ENCODE peak calls at places on chromosomes 3 and 15, in four cellular contexts. One of them, this sample, is unnamed.

GRCh38 chr3:16550676-16551341 is 37.3 kb upstream of the RFTN1 start:
- DNase-seq in H9: peak; percentile 78
- DNase-seq in mesendoderm: peak; percentile 93
- DNase-seq in IMR-90: peak; percentile 88
- DNase-seq in this sample: peak; percentile 91

GRCh38 chr3:126156468-126156867 is 23.9 kb downstream of the ALDH1L1 start:
- DNase-seq in H9: no peak
- DNase-seq in mesendoderm: peak; percentile 24
- DNase-seq in IMR-90: no peak
- DNase-seq in this sample: no peak

GRCh38 chr15:96344120-96344705 is 13.7 kb downstream of the NR2F2 start:
- DNase-seq in H9: no peak
- DNase-seq in mesendoderm: no peak
- DNase-seq in IMR-90: no peak
- DNase-seq in this sample: no peak

GRCh38 chr15:92574566-92574965 is 81.0 kb downstream of the FAM174B start:
- DNase-seq in H9: no peak
- DNase-seq in mesendoderm: no peak
- DNase-seq in IMR-90: no peak
- DNase-seq in this sample: no peak

GRCh38 chr3:9779721-9780450 is 10.1 kb upstream of the CAMK1 start:
- DNase-seq in H9: no peak
- DNase-seq in mesendoderm: no peak
- DNase-seq in IMR-90: no peak
- DNase-seq in this sample: no peak

GRCh38 chr3:145032790-145033189 is 1061.2 kb downstream of the DIPK2A start:
- DNase-seq in H9: no peak
- DNase-seq in mesendoderm: no peak
- DNase-seq in IMR-90: peak; percentile 7
- DNase-seq in this sample: no peak

GRCh38 chr3:123522666-123523412 is 62.0 kb downstream of the HACD2 start:
- DNase-seq in H9: no peak
- DNase-seq in mesendoderm: no peak
- DNase-seq in IMR-90: no peak
- DNase-seq in this sample: no peak

GRCh38 chr3:58899159-58899952 is 150.5 kb downstream of the CFAP20DC start:
- DNase-seq in H9: peak; percentile 26
- DNase-seq in mesendoderm: peak; percentile 26
- DNase-seq in IMR-90: no peak
- DNase-seq in this sample: no peak

GRCh38 chr3:164679245-164679644 is 399.1 kb downstream of the SI start:
- DNase-seq in H9: no peak
- DNase-seq in mesendoderm: no peak
- DNase-seq in IMR-90: no peak
- DNase-seq in this sample: no peak

GRCh38 chr3:172106037-172106559 is 66.7 kb downstream of the FNDC3B start:
- DNase-seq in H9: no peak
- DNase-seq in mesendoderm: no peak
- DNase-seq in IMR-90: no peak
- DNase-seq in this sample: no peak

GRCh38 chr3:149977391-149977790 is 6.7 kb upstream of the PFN2 start:
- DNase-seq in H9: no peak
- DNase-seq in mesendoderm: no peak
- DNase-seq in IMR-90: no peak
- DNase-seq in this sample: no peak

GRCh38 chr3:49013738-49014660 is 4.4 kb downstream of the DALRD3 start:
- DNase-seq in H9: peak; percentile 89
- DNase-seq in mesendoderm: peak; percentile 89
- DNase-seq in IMR-90: no peak
- DNase-seq in this sample: peak; percentile 50

GRCh38 chr15:88002721-88003120 is 253.8 kb downstream of the NTRK3 start:
- DNase-seq in H9: no peak
- DNase-seq in mesendoderm: no peak
- DNase-seq in IMR-90: no peak
- DNase-seq in this sample: no peak

GRCh38 chr15:33068007-33068441 is 126.5 kb downstream of the FMN1 start:
- DNase-seq in H9: peak; percentile 76
- DNase-seq in mesendoderm: peak; percentile 79
- DNase-seq in IMR-90: no peak
- DNase-seq in this sample: peak; percentile 37

GRCh38 chr3:175398676-175399075 is 539.5 kb downstream of the NAALADL2 start:
- DNase-seq in H9: no peak
- DNase-seq in mesendoderm: no peak
- DNase-seq in IMR-90: peak; percentile 88
- DNase-seq in this sample: peak; percentile 34

GRCh38 chr15:101675796-101676582 is 23.8 kb upstream of the TM2D3 start:
- DNase-seq in H9: peak; percentile 47
- DNase-seq in mesendoderm: peak; percentile 24
- DNase-seq in IMR-90: peak; percentile 89
- DNase-seq in this sample: peak; percentile 87

GRCh38 chr3:62723636-62724217 is 151.5 kb downstream of the CADPS start:
- DNase-seq in H9: peak; percentile 53
- DNase-seq in mesendoderm: no peak
- DNase-seq in IMR-90: no peak
- DNase-seq in this sample: no peak

GRCh38 chr3:107988464-107989156 is 102.2 kb downstream of the CD47 start:
- DNase-seq in H9: no peak
- DNase-seq in mesendoderm: no peak
- DNase-seq in IMR-90: peak; percentile 47
- DNase-seq in this sample: peak; percentile 62

GRCh38 chr3:62371032-62371734 is 2.2 kb downstream of the FEZF2 start:
- DNase-seq in H9: peak; percentile 50
- DNase-seq in mesendoderm: peak; percentile 59
- DNase-seq in IMR-90: no peak
- DNase-seq in this sample: no peak

GRCh38 chr3:192564611-192565010 is 162.7 kb downstream of the FGF12 start:
- DNase-seq in H9: no peak
- DNase-seq in mesendoderm: peak; percentile 7
- DNase-seq in IMR-90: no peak
- DNase-seq in this sample: no peak

GRCh38 chr15:63378946-63379345 is 2.7 kb downstream of the CA12 start:
- DNase-seq in H9: no peak
- DNase-seq in mesendoderm: no peak
- DNase-seq in IMR-90: no peak
- DNase-seq in this sample: no peak

GRCh38 chr15:63379492-63380150 is 2.0 kb downstream of the CA12 start:
- DNase-seq in H9: no peak
- DNase-seq in mesendoderm: peak; percentile 54
- DNase-seq in IMR-90: no peak
- DNase-seq in this sample: no peak

GRCh38 chr15:63380828-63381282 is 791 bp downstream of the CA12 start:
- DNase-seq in H9: no peak
- DNase-seq in mesendoderm: no peak
- DNase-seq in IMR-90: no peak
- DNase-seq in this sample: no peak

GRCh38 chr15:63381301-63382192 is at the start of gene CA12:
- DNase-seq in H9: peak; percentile 63
- DNase-seq in mesendoderm: peak; percentile 63
- DNase-seq in IMR-90: peak; percentile 55
- DNase-seq in this sample: peak; percentile 47

GRCh38 chr15:63380151-63380827 is 1.4 kb downstream of the CA12 start:
- DNase-seq in H9: no peak
- DNase-seq in mesendoderm: peak; percentile 35
- DNase-seq in IMR-90: no peak
- DNase-seq in this sample: no peak
- H3K9ac ChIP-seq in H9: no peak overlapping the region
- H3K9ac ChIP-seq in mesendoderm: peak overlapping the region; percentile 52
- H3K9ac ChIP-seq in IMR-90: no peak overlapping the region
- H3K9ac ChIP-seq in this sample: peak overlapping the region; percentile 93

GRCh38 chr3:184562146-184562861 is 719 bp downstream of the EPHB3 start:
- DNase-seq in H9: no peak
- DNase-seq in mesendoderm: peak; percentile 35
- DNase-seq in IMR-90: no peak
- DNase-seq in this sample: no peak

GRCh38 chr3:184559336-184559735 is 2.2 kb upstream of the EPHB3 start:
- DNase-seq in H9: no peak
- DNase-seq in mesendoderm: no peak
- DNase-seq in IMR-90: no peak
- DNase-seq in this sample: no peak

GRCh38 chr3:184561329-184562145 is at the start of gene EPHB3:
- DNase-seq in H9: peak; percentile 99
- DNase-seq in mesendoderm: peak; percentile 100
- DNase-seq in IMR-90: peak; percentile 99
- DNase-seq in this sample: peak; percentile 99

GRCh38 chr3:184560992-184561328 is 625 bp upstream of the EPHB3 start:
- DNase-seq in H9: no peak
- DNase-seq in mesendoderm: no peak
- DNase-seq in IMR-90: no peak
- DNase-seq in this sample: no peak

DNA sequence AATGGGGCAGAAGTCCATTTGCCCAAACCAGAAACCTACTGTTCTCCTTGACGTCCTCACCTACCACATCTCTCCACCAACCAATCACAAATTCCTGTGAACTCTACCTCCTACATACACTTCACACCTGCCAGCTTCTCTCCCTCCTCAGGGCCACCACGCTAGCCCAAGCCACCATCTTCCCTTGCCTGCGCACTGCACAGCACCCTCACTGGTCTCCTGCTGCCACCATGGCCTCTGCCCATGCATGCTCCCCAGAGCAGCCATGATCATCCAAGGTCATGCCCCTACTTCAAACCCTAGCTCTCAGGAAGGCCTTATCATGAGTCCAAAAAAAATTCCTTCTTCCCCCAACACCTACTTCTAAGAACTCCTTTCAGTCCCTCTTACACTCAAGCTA is 1.1 kb upstream of the EPHB3 start:
- DNase-seq in H9: no peak
- DNase-seq in mesendoderm: no peak
- DNase-seq in IMR-90: no peak
- DNase-seq in this sample: no peak
- H3K4ac ChIP-seq in H9: no peak overlapping the region
- H3K4ac ChIP-seq in mesendoderm: no peak overlapping the region
- H3K4ac ChIP-seq in IMR-90: no peak overlapping the region
- H3K4ac ChIP-seq in this sample: no peak overlapping the region

GRCh38 chr15:55916666-55917409 is 76.6 kb downstream of the NEDD4 start:
- DNase-seq in H9: no peak
- DNase-seq in mesendoderm: no peak
- DNase-seq in IMR-90: peak; percentile 91
- DNase-seq in this sample: peak; percentile 70
- H3K9ac ChIP-seq in H9: no peak overlapping the region
- H3K9ac ChIP-seq in mesendoderm: no peak overlapping the region
- H3K9ac ChIP-seq in IMR-90: peak overlapping the region; percentile 65
- H3K9ac ChIP-seq in this sample: peak overlapping the region; percentile 57

DNA sequence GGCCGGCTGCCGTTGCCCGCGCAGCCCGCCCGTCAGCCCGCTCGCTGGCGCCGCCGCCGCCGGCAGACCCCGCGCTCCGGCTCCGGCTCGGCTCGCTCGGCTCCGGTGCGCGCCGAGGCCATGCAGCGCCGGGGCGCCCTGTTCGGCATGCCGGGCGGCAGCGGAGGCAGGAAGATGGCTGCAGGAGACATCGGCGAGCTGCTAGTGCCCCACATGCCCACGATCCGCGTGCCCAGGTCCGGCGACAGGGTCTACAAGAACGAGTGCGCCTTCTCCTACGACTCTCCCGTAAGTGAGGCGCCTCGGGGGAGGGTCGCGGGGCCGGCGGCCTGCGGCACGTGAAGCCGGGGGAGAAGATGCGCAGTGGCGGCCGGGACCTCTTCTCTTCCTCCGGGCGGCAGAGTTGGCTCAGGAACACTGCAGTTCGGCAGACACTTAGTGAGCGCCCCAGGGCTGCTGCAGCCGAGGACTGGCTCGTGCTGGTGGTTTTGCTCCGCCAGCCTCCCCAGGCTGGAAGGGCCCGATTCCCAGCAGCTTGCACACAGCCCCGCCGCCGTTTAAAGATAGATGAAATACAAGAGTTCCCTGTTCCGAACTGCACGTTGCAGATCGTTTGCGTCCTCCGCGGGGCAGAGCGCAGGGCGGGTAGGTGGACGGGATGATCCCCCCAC is 401 bp downstream of the USP13 start:
- DNase-seq in H9: peak; percentile 72
- DNase-seq in mesendoderm: peak; percentile 93
- DNase-seq in IMR-90: peak; percentile 82
- DNase-seq in this sample: peak; percentile 89
- H3K4ac ChIP-seq in H9: no peak overlapping the region
- H3K4ac ChIP-seq in mesendoderm: peak overlapping the region; percentile 50
- H3K4ac ChIP-seq in IMR-90: peak overlapping the region; percentile 85
- H3K4ac ChIP-seq in this sample: peak overlapping the region; percentile 75

GRCh38 chr3:5278666-5279065 is 91.2 kb downstream of the EDEM1 start:
- DNase-seq in H9: no peak
- DNase-seq in mesendoderm: no peak
- DNase-seq in IMR-90: no peak
- DNase-seq in this sample: no peak
- H3K9ac ChIP-seq in H9: no peak overlapping the region
- H3K9ac ChIP-seq in mesendoderm: no peak overlapping the region
- H3K9ac ChIP-seq in IMR-90: no peak overlapping the region
- H3K9ac ChIP-seq in this sample: no peak overlapping the region

GRCh38 chr15:31360843-31361763 is 34.5 kb downstream of the KLF13 start:
- DNase-seq in H9: no peak
- DNase-seq in mesendoderm: no peak
- DNase-seq in IMR-90: no peak
- DNase-seq in this sample: no peak
- H3K4ac ChIP-seq in H9: no peak overlapping the region
- H3K4ac ChIP-seq in mesendoderm: no peak overlapping the region
- H3K4ac ChIP-seq in IMR-90: no peak overlapping the region
- H3K4ac ChIP-seq in this sample: peak overlapping the region; percentile 32

GRCh38 chr15:89852342-89853005 is 37.8 kb upstream of the ANPEP start:
- DNase-seq in H9: no peak
- DNase-seq in mesendoderm: no peak
- DNase-seq in IMR-90: no peak
- DNase-seq in this sample: no peak
- H3K9ac ChIP-seq in H9: peak overlapping the region; percentile 1
- H3K9ac ChIP-seq in mesendoderm: no peak overlapping the region
- H3K9ac ChIP-seq in IMR-90: no peak overlapping the region
- H3K9ac ChIP-seq in this sample: no peak overlapping the region